ENCODE peak calls at places on chromosomes 4 and X, in seven cellular contexts. Z is NB4, R is BJ, F is tibial nerve, V is A549, O is hepatocyte, N is upper lobe of right lung. S is an unnamed sample.

GRCh38 chr4:101669832-101670188 is 120.7 kb upstream of the BANK1 start:
- DNase-seq in V (no peak), Z (no peak), F (no peak), N (no peak), O (no peak), R (no peak), S (no peak)

GRCh38 chrX:36534900-36535299 is 473.3 kb upstream of the FAM47C start:
- DNase-seq in Z (no peak), F (no peak), V (no peak), O (no peak), R (no peak), N (no peak), S (no peak)

GRCh38 chr4:70666369-70666768 is at the start of gene JCHAIN:
- DNase-seq in N (no peak), V (no peak), F (no peak), O (no peak), Z (no peak), R (no peak), S (peak; percentile 65)

GRCh38 chr4:24971192-24971591 is 58.4 kb upstream of the CCDC149 start:
- DNase-seq in O (no peak), N (no peak), F (no peak), Z (peak; percentile 32), R (no peak), V (no peak), S (no peak)

GRCh38 chr4:16643852-16644251 is 254.6 kb downstream of the LDB2 start:
- DNase-seq in N (no peak), Z (no peak), O (no peak), F (no peak), V (no peak), R (no peak), S (no peak)

GRCh38 chrX:17590892-17591740 is 146.2 kb upstream of the SCML1 start:
- DNase-seq in V (peak; percentile 73), Z (peak; percentile 50), F (peak; percentile 29), N (no peak), O (peak; percentile 68), R (no peak), S (peak; percentile 56)

GRCh38 chrX:850471-850916 is 219.9 kb downstream of the SHOX start:
- DNase-seq in R (no peak), N (no peak), O (no peak), V (no peak), Z (no peak), F (no peak), S (no peak)

GRCh38 chr4:132299866-132300265 is 849.2 kb upstream of the PCDH10 start:
- DNase-seq in N (no peak), R (no peak), Z (no peak), O (no peak), V (no peak), F (no peak), S (no peak)

GRCh38 chr4:123452585-123452984 is 56.0 kb downstream of the SPRY1 start:
- DNase-seq in N (no peak), F (peak; percentile 55), R (peak; percentile 53), Z (peak; percentile 52), O (peak; percentile 32), V (peak; percentile 11), S (no peak)

GRCh38 chrX:28120076-28120475 is 138.8 kb upstream of the DCAF8L1 start:
- DNase-seq in V (peak; percentile 30), F (no peak), R (no peak), O (no peak), N (no peak), Z (no peak), S (no peak)

GRCh38 chr4:183177001-183177400 is 77.9 kb downstream of the WWC2 start:
- DNase-seq in O (no peak), Z (no peak), R (no peak), N (no peak), F (no peak), V (no peak), S (no peak)

GRCh38 chr4:107721436-107722090 is 1.5 kb upstream of the PAPSS1 start:
- DNase-seq in N (peak; percentile 67), O (peak; percentile 22), F (no peak), Z (no peak), R (no peak), V (no peak), S (peak; percentile 53)

GRCh38 chr4:143700060-143700419 is 435 bp downstream of the FREM3 start:
- DNase-seq in R (no peak), V (no peak), N (peak; percentile 64), F (no peak), O (peak; percentile 25), Z (no peak), S (no peak)

GRCh38 chr4:28690890-28691289 is 1830.2 kb downstream of the STIM2 start:
- DNase-seq in V (no peak), Z (no peak), N (no peak), O (no peak), R (no peak), F (no peak), S (no peak)

GRCh38 chr4:28682872-28683271 is 1822.2 kb downstream of the STIM2 start:
- DNase-seq in R (no peak), F (no peak), Z (no peak), N (no peak), V (no peak), O (no peak), S (no peak)

DNA sequence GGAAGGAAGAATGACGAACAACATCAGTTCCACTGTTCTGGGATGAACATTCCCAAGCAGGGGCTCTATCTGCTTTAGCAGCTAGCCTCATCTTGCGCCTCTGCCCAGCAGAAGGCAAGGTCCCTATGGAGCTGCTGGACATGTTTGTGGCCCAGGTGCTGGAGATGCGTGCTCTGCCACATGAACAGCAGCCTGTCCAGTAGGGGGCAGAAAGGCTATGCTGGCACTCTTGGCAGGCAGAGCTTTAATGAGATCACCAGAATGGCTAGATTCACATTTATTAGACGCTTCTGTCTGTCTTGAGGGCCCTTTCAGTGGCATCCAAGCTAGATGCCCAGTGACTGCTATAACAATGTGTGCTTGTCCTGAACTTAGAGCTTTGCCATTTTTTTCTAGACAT is 1826.0 kb downstream of the STIM2 start:
- DNase-seq in Z (peak; percentile 66), V (peak; percentile 33), N (no peak), F (no peak), O (peak; percentile 60), R (no peak), S (peak; percentile 9)
- TF ChIP-seq CTCF in Z (peak; percentile 88), V (peak; percentile 8), N (peak; percentile 9), F (no peak), O (peak; percentile 43), R (peak; percentile 45), S (peak; percentile 32)

GRCh38 chrX:69178592-69178991 is 13.3 kb upstream of the PJA1 start:
- DNase-seq in O (no peak), V (no peak), N (no peak), R (no peak), Z (no peak), F (no peak), S (no peak)

GRCh38 chrX:69173906-69174305 is 8.7 kb upstream of the PJA1 start:
- DNase-seq in Z (no peak), O (no peak), R (no peak), V (no peak), F (no peak), N (no peak), S (no peak)

GRCh38 chrX:69177511-69178162 is 12.4 kb upstream of the PJA1 start:
- DNase-seq in V (no peak), F (no peak), R (no peak), O (no peak), Z (no peak), N (no peak), S (no peak)

GRCh38 chrX:69182818-69183375 is 17.6 kb upstream of the PJA1 start:
- DNase-seq in O (no peak), V (no peak), F (no peak), N (no peak), R (no peak), Z (no peak), S (no peak)

DNA sequence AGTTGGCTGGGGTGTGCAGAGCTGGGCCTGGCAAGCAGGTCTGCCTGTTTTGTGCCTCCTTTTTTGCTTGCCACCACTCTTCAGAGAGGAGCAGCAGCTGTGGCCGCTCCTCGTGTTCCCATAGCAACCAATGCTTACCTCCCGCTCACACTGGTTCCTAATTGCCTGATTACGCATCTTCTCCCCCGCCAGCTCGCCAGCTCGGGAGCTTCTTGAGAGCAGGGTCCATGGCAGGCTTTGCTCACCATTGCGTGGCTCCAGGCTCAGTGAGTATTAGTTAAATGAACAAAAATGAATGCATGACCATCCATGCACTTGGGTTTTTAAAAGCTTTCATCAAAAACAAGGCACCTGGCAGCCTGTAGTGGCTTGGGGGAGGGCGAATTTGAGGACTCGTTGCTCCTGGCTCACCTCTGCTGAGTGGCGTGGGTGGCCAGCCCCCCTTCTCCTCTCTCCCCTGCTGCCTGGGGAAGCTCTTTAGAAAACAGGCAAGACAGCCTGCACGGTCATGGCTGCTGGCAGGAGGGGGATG is 14.2 kb upstream of the PJA1 start:
- DNase-seq in Z (no peak), N (no peak), V (no peak), O (peak; percentile 30), R (no peak), F (no peak), S (no peak)
- H3K4me3 ChIP-seq in Z (no peak overlapping the region), N (no peak overlapping the region), V (no peak overlapping the region), O (no peak overlapping the region), R (no peak overlapping the region), F (no peak overlapping the region), S (no peak overlapping the region)

GRCh38 chr4:6153874-6154273 is 46.5 kb downstream of the JAKMIP1 start:
- DNase-seq in O (no peak), Z (no peak), N (no peak), V (no peak), F (no peak), R (no peak), S (no peak)

GRCh38 chr4:6152879-6153705 is 47.3 kb downstream of the JAKMIP1 start:
- DNase-seq in R (no peak), V (no peak), N (no peak), O (no peak), Z (no peak), F (no peak), S (no peak)

GRCh38 chr4:6157926-6158325 is 42.4 kb downstream of the JAKMIP1 start:
- DNase-seq in N (peak; percentile 20), R (no peak), V (no peak), Z (no peak), F (no peak), O (no peak), S (no peak)

GRCh38 chr4:6155996-6156395 is 44.4 kb downstream of the JAKMIP1 start:
- DNase-seq in Z (no peak), N (no peak), V (no peak), R (no peak), F (no peak), O (no peak), S (no peak)

GRCh38 chr4:6154875-6155274 is 45.5 kb downstream of the JAKMIP1 start:
- DNase-seq in N (no peak), V (no peak), O (no peak), R (no peak), F (no peak), Z (no peak), S (no peak)
- TF ChIP-seq CTCF in N (no peak), V (no peak), O (no peak), R (no peak), F (no peak), Z (no peak), S (no peak)

DNA sequence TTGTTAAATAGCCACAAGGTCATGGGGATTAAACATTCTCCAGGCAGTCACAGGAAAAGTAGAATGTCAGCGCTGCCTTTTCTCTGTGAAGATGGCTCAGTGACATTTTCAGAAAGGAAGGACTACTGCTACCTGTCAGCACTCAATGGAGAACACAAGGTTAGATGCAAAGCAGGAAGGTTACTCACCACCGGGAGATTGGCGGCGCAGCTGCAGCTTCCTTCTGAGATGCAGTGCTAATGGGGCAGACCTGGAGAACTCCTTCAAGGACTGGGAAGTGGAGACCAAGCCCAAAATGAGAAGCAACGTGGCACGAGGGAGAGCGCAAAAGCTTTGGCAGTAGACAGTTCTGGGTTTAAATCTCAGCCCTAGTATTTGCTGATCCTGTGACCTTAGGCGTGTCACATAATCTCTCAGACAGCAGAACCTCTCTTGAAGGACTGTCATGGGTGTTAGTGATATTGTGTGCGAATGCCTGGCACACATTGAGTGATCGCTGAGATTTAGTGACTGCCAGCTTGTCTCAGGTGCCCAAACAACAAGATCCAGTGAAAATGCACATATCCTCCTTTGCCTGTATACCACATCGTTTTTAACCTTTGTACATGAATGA is 213.2 kb upstream of the BOD1L1 start:
- DNase-seq in Z (no peak), O (no peak), F (no peak), R (no peak), N (no peak), V (no peak), S (no peak)
- H3K4me3 ChIP-seq in Z (no peak overlapping the region), O (no peak overlapping the region), F (no peak overlapping the region), R (no peak overlapping the region), N (no peak overlapping the region), V (no peak overlapping the region), S (no peak overlapping the region)